ENCODE peak calls at places on chromosomes 13 and 19, in four cellular contexts. S is CD4-positive, CD25-positive, alpha-beta regulatory T cell; J is ascending aorta; L is cardiac muscle cell. G is an unnamed sample.

GRCh38 chr19:40394816-40395210 is 4.8 kb upstream of the HIPK4 start:
- DNase-seq in L (no peak), S (no peak), J (no peak), G (no peak)

GRCh38 chr19:27775395-27775794 is 1437.6 kb downstream of the UQCRFS1 start:
- DNase-seq in J (no peak), L (no peak), S (no peak), G (no peak)

GRCh38 chr13:42393573-42394360 is 121.8 kb downstream of the AKAP11 start:
- DNase-seq in L (no peak), S (peak; percentile 26), J (no peak), G (no peak)

GRCh38 chr13:80235131-80235530 is 105.8 kb downstream of the SPRY2 start:
- DNase-seq in L (no peak), J (no peak), S (no peak), G (no peak)

GRCh38 chr19:34457446-34457845 is 24.1 kb upstream of the WTIP start:
- DNase-seq in S (no peak), L (no peak), J (no peak), G (no peak)

GRCh38 chr13:110457361-110457760 is 104.2 kb downstream of the RAB20 start:
- DNase-seq in S (no peak), L (no peak), J (no peak), G (no peak)

GRCh38 chr19:40269216-40269940 is 15.8 kb downstream of the AKT2 start:
- DNase-seq in J (no peak), S (no peak), L (no peak), G (no peak)

GRCh38 chr19:53868892-53869804 is 1.5 kb downstream of the MYADM start:
- DNase-seq in S (peak; percentile 87), J (peak; percentile 97), L (peak; percentile 95), G (peak; percentile 92)

GRCh38 chr13:61546911-61547310 is 131.3 kb upstream of the PCDH20 start:
- DNase-seq in L (no peak), J (no peak), S (no peak), G (no peak)

GRCh38 chr19:768424-768823 is 17.5 kb downstream of the MISP start:
- DNase-seq in S (no peak), J (no peak), L (peak; percentile 30), G (no peak)

GRCh38 chr13:81133066-81133465 is 792.1 kb upstream of the SPRY2 start:
- DNase-seq in L (no peak), J (no peak), S (no peak), G (no peak)

GRCh38 chr19:38409631-38410133 is 6.8 kb downstream of the FAM98C start:
- DNase-seq in L (no peak), S (no peak), J (no peak), G (no peak)

GRCh38 chr19:27974082-27974513 is 1238.9 kb downstream of the UQCRFS1 start:
- DNase-seq in J (no peak), S (no peak), L (peak; percentile 63), G (peak; percentile 23)

GRCh38 chr13:62931901-62932883 is 1516.5 kb upstream of the PCDH20 start:
- DNase-seq in L (no peak), S (no peak), J (no peak), G (no peak)

GRCh38 chr13:90787007-90787406 is 560.5 kb upstream of the MIR17HG start:
- DNase-seq in J (no peak), L (no peak), S (no peak), G (no peak)

GRCh38 chr13:42478531-42479156 is 95.3 kb upstream of the TNFSF11 start:
- DNase-seq in S (peak; percentile 42), J (no peak), L (peak; percentile 37), G (no peak)

GRCh38 chr13:27080018-27080948 is 91.3 kb downstream of the USP12 start:
- DNase-seq in L (no peak), J (no peak), S (no peak), G (no peak)

GRCh38 chr19:39631626-39632025 is 24.1 kb upstream of the LGALS16 start:
- DNase-seq in L (no peak), S (no peak), J (no peak), G (no peak)

GRCh38 chr13:53004605-53005004 is 24.0 kb upstream of the OLFM4 start:
- DNase-seq in J (no peak), S (no peak), L (no peak), G (no peak)

GRCh38 chr13:97179501-97179900 is 42.6 kb upstream of the MBNL2 start:
- DNase-seq in S (no peak), L (no peak), J (no peak), G (no peak)

GRCh38 chr13:27186295-27186694 is 14.7 kb upstream of the USP12 start:
- DNase-seq in S (no peak), L (no peak), J (no peak), G (no peak)

GRCh38 chr13:101211261-101211660 is 205.0 kb downstream of the NALCN start:
- DNase-seq in L (no peak), S (no peak), J (no peak), G (no peak)

GRCh38 chr19:1235625-1236538 is 1.9 kb downstream of the CBARP start:
- DNase-seq in S (no peak), J (no peak), L (no peak), G (no peak)

GRCh38 chr13:24275041-24275440 is 34.3 kb upstream of the C1QTNF9 start:
- DNase-seq in L (no peak), J (no peak), S (no peak), G (peak; percentile 4)
- H3K4me3 ChIP-seq in L (no peak overlapping the region), J (no peak overlapping the region), S (peak overlapping the region; percentile 55), G (no peak overlapping the region)

GRCh38 chr19:31338069-31338767 is 11.0 kb downstream of the TSHZ3 start:
- DNase-seq in S (peak; percentile 41), J (peak; percentile 79), L (peak; percentile 79), G (no peak)
- H3K27ac ChIP-seq in S (no peak overlapping the region), J (peak overlapping the region; percentile 44), L (no peak overlapping the region), G (no peak overlapping the region)

DNA sequence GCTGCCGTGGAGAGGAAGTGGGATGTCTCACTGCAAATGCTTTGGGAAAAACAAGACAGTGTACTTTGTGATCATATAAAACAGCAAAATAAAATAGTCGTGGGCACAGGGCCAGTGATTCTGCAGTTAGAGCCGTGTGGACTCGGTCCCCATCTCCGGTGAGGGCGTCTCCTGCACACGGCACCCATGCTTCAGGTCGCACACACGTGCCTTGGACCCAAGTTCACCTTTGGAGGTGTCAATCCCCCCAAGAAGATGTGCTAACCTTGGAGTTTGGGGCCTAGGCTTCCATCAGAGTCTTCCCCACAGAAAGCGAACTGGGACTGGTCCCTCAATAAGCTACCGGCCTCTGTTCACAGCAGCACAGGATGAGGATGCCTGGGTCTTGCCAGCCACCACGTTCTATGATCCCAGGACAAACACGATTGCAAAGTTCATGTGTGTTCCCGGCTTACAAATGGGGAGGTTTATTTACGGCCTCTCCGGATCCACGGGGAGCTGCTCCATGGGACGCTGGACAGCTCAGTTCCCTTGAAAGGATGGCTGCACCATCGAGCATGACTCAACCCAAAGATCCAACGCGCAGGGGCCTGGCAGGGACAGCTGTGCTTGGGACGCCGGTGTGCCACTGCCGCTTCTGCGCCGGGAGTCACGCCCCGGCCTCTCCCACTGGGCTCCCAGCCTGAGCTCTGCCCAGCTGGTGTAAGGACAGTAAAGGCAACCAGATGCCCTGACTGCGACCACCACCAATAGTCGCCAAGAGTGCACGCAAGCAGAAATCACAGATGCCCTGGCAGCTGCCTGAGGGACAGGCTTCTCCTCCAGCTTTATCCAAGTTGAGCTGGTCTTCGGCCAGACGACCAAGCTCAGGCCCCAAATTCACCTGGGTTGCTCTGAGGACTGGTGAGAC is 8.6 kb downstream of the GAS6 start:
- DNase-seq in S (no peak), L (no peak), J (no peak), G (peak; percentile 14)
- H3K4me1 ChIP-seq in S (peaks cover 7% of the 10 kb centered on the region), L (peaks cover 8% of the 10 kb centered on the region), J (peaks cover 23% of the 10 kb centered on the region), G (peaks cover 27% of the 10 kb centered on the region)

GRCh38 chr19:46341937-46342336 is 5.0 kb upstream of the PPP5C start:
- DNase-seq in J (no peak), S (no peak), L (no peak), G (no peak)

GRCh38 chr19:46344363-46344762 is 2.5 kb upstream of the PPP5C start:
- DNase-seq in J (no peak), L (no peak), S (no peak), G (no peak)

GRCh38 chr19:46337487-46337886 is 9.4 kb upstream of the PPP5C start:
- DNase-seq in L (no peak), S (no peak), J (no peak), G (no peak)

GRCh38 chr19:46340051-46340659 is 6.7 kb upstream of the PPP5C start:
- DNase-seq in L (no peak), S (no peak), J (no peak), G (no peak)

GRCh38 chr19:46339491-46339890 is 7.4 kb upstream of the PPP5C start:
- DNase-seq in S (no peak), L (no peak), J (no peak), G (no peak)
- H3K4me3 ChIP-seq in S (no peak overlapping the region), L (no peak overlapping the region), J (no peak overlapping the region), G (no peak overlapping the region)

DNA sequence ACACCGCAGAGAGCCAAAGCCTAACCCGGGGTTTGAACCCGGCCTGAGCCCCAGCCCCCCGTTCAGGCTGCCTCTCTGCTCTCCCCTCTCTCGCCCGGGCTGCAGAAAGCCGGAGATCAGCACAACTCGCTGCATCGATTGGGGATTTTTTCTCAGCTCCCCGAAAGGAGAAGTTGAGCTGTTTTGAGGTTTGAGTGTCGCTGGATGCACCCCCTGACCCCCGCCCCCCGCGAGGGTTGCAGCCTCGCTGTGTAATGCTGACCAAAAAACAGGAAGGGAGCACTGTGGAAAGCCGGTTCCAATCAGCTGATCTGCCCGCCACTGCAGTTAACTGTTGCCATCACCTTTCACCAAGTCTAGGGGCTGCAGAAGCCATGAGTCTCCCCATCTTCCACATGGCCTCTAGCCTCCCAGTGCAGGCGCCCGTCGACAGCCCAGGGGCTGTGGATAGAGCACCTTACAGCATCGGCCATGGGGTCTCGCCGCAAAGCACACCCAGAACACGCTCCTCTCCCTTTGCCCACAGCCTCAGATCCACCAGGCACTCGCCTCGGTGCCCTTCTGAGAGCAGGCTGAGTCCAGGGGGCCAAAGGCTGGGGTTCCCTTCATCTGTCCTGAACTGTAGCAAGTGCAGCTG is 34.5 kb downstream of the MYO9B start:
- DNase-seq in S (no peak), J (peak; percentile 75), L (no peak), G (no peak)
- H3K27ac ChIP-seq in S (no peak overlapping the region), J (peak overlapping the region; percentile 91), L (no peak overlapping the region), G (no peak overlapping the region)

GRCh38 chr13:98451676-98452105 is 125.2 kb downstream of the STK24 start:
- DNase-seq in J (peak; percentile 84), L (no peak), S (no peak), G (no peak)

GRCh38 chr13:98454389-98454881 is 122.5 kb downstream of the STK24 start:
- DNase-seq in S (no peak), J (no peak), L (peak; percentile 20), G (no peak)

GRCh38 chr13:98453254-98453843 is 123.6 kb downstream of the STK24 start:
- DNase-seq in S (no peak), J (no peak), L (no peak), G (no peak)

GRCh38 chr13:98450495-98451167 is 126.3 kb downstream of the STK24 start:
- DNase-seq in J (no peak), L (peak; percentile 38), S (peak; percentile 53), G (no peak)

DNA sequence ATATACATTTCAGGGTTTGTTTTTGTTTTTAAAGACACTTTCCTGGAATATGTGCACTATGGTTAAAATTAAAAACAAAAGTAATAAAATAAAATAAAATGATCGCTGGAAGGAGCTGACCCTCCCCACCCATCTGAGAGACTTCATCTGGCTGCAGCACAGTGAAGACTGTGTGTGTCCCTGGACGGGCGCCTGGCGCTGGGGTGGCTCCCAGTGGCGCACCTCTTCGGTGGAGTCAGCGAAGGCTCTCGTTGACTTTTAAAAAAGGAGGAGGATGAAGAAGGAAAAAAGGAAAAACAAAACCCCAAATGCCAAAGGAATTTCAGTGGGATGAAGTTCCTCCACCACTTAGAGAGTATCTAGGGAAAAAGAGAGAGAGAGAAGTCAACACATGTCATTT is 124.1 kb downstream of the STK24 start:
- DNase-seq in S (no peak), L (no peak), J (no peak), G (no peak)
- H3K4me1 ChIP-seq in S (peaks cover 15% of the 10 kb centered on the region), L (peaks cover 10% of the 10 kb centered on the region), J (peaks cover 2% of the 10 kb centered on the region), G (no peaks in the 10 kb centered on the region)